ENCODE peak calls at places on chromosomes 7 and 10, in seven cellular contexts. Y, G, O, H, T, N and D are unnamed samples.

GRCh38 chr10:20105931-20106330 is 289.7 kb downstream of the PLXDC2 start:
- DNase-seq in Y (peak), G (no peak), O (no peak), H (no peak), T (no peak), N (no peak), D (no peak)

GRCh38 chr10:72503241-72503640 is 122.6 kb downstream of the MICU1 start:
- DNase-seq in Y (peak), G (no peak), O (no peak), H (peak), T (no peak), N (no peak), D (no peak)

GRCh38 chr10:57657164-57657765 is 610.4 kb downstream of the IPMK start:
- DNase-seq in Y (peak), G (no peak), O (peak), H (no peak), T (peak), N (no peak), D (no peak)

GRCh38 chr10:62581351-62581750 is 207.2 kb downstream of the ZNF365 start:
- DNase-seq in Y (peak), G (no peak), O (peak), H (no peak), T (no peak), N (no peak), D (no peak)

GRCh38 chr10:79063661-79064490 is 4.9 kb upstream of the ZMIZ1 start:
- DNase-seq in Y (no peak), G (peak), O (peak), H (no peak), T (peak), N (peak), D (no peak)

GRCh38 chr7:81604075-81604807 is 165.6 kb downstream of the HGF start:
- DNase-seq in Y (peak), G (no peak), O (no peak), H (no peak), T (no peak), N (no peak), D (no peak)

GRCh38 chr10:120789292-120789691 is 61.9 kb upstream of the WDR11 start:
- DNase-seq in Y (no peak), G (no peak), O (no peak), H (no peak), T (no peak), N (no peak), D (no peak)

GRCh38 chr10:80660736-80661135 is 123.0 kb downstream of the SH2D4B start:
- DNase-seq in Y (no peak), G (peak), O (no peak), H (no peak), T (no peak), N (no peak), D (peak)

GRCh38 chr10:94062611-94063010 is 68.9 kb downstream of the PLCE1 start:
- DNase-seq in Y (peak), G (no peak), O (no peak), H (no peak), T (no peak), N (no peak), D (no peak)

GRCh38 chr10:81838950-81839349 is 36.0 kb upstream of the NRG3 start:
- DNase-seq in Y (no peak), G (no peak), O (no peak), H (no peak), T (no peak), N (no peak), D (no peak)

GRCh38 chr7:139630643-139631519 is 107.4 kb downstream of the CLEC2L start:
- DNase-seq in Y (no peak), G (no peak), O (no peak), H (no peak), T (no peak), N (no peak), D (no peak)

GRCh38 chr10:32371101-32371500 is 24.1 kb upstream of the EPC1 start:
- DNase-seq in Y (no peak), G (no peak), O (no peak), H (no peak), T (no peak), N (no peak), D (no peak)

GRCh38 chr10:79333513-79333912 is 13.8 kb upstream of the PPIF start:
- DNase-seq in Y (peak), G (no peak), O (no peak), H (peak), T (no peak), N (no peak), D (no peak)

DNA sequence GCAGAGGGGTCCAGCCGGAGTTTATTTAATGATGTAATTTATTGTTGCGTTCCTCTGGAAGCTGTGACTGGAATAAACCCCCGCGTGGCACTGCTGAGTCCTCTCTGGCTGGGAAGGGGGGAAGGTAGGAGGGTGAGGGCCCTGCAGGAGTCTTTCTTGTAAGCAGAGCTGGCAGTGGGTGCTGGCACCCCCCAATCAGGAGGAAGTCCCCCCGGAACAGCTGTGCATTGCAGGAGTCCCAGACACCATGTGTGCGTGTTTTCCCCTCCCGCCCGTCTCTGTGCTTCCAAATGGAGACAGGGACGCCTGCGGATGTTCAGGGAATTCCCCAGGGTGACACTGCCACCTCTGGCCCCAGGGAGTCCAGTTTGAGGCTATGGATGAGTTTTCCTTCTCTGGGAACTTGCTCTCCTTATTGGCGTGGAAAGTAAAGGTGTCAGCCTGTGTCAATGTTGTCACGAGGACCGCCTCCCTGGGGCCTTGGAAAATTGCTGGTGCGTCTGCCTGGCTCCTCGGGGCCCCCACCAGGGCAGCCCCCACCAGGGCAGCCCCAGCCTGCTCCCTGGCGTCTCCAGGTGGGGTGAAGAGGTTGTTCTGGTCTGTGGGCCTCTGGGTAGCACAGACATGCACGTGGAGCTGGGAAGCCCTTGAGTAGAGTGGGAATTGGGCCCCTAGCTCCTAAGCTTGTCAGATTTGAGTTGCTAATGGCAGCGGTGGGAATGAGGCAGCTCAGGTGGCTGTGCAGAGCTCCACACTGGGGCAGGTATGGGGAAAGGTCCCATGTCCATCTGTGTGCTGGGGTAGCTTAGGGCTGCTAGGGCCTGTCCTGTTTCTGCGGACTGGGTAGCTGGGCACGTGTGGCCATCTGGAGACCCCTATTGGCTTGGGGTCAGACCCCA is 2.7 kb downstream of the FZD9 start:
- DNase-seq in Y (peak), G (no peak), O (no peak), H (no peak), T (no peak), N (no peak), D (no peak)
- TF ChIP-seq CTCF in Y (no peak), G (no peak), O (no peak), H (no peak), T (no peak), N (no peak), D (no peak)

GRCh38 chr10:74231375-74231774 is 80.4 kb downstream of the ADK start:
- DNase-seq in Y (peak), G (no peak), O (no peak), H (no peak), T (no peak), N (no peak), D (no peak)

GRCh38 chr10:74233281-74233680 is 82.3 kb downstream of the ADK start:
- DNase-seq in Y (no peak), G (no peak), O (no peak), H (no peak), T (no peak), N (no peak), D (no peak)

GRCh38 chr10:74238031-74238431 is 87.0 kb downstream of the ADK start:
- DNase-seq in Y (peak), G (no peak), O (no peak), H (no peak), T (no peak), N (no peak), D (no peak)

GRCh38 chr10:74234569-74234968 is 83.5 kb downstream of the ADK start:
- DNase-seq in Y (peak), G (no peak), O (no peak), H (no peak), T (no peak), N (no peak), D (no peak)
- TF ChIP-seq CTCF in Y (peak), G (no peak), O (peak), H (no peak), T (peak), N (peak), D (no peak)

DNA sequence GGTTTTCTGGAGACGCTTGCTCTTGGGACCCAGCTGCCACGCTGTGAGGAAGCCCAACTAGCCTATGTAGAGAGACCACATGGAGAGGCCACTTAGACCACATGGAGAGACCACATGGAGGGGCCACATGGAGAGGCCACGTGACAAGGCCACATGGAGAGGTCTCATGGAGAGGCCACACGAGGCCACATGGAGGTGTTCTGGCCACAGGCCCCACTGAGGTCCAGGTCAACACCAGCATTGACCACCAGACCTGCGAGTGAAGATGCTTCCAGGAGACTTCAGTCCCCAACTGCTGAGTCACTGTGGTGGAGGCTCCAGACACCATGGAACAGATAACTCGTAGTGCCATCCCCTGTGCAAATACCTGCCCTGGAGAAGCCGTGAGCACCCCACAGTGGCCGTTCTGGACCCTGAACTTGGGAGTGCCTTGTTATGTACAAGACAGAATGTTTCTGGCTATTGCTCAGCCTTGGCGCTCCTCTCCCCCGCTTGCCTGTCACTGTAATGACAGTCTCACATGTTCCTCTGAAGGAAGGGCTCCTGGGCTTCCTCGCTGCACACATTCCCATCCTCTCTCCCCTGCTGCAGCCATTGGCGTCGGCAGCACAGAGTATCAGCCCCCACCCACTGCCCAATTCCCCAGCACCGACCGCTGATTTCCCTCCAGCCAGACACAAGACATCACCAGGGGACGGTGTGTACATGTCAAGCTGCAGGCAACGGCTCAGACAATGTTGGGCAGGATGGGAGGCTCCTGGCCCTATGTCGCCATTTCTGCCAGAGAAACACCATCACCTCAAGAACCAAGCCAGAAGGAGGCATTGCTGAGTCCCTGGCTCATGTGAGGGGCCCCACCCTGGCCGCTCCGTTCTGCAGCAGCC is 49.0 kb upstream of the TNRC18 start:
- DNase-seq in Y (no peak), G (no peak), O (no peak), H (no peak), T (no peak), N (no peak), D (no peak)
- TF ChIP-seq CTCF in Y (no peak), G (no peak), O (no peak), H (no peak), T (no peak), N (no peak), D (no peak)

DNA sequence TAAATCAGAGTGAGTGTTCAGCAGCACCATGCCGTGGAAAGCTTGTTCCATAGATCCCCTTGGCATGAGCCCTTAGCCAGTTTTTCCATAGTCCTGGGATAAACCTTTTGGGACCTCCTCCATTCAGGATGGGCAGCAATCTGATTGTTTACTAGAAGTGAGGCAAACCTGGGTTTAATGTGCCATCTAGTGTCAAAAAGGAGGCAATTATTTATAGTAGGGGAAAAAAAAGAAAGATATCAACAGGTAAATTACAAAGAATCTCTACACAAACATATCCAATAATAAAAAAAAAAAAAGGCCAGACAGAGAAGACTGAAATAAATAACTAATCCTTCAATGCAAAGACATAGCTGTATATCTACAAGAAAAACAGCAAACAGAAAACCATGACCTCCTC is 229.0 kb upstream of the STK17A start:
- DNase-seq in Y (no peak), G (no peak), O (no peak), H (no peak), T (no peak), N (no peak), D (no peak)
- TF ChIP-seq CTCF in Y (no peak), G (no peak), O (no peak), H (no peak), T (no peak), N (no peak), D (no peak)

DNA sequence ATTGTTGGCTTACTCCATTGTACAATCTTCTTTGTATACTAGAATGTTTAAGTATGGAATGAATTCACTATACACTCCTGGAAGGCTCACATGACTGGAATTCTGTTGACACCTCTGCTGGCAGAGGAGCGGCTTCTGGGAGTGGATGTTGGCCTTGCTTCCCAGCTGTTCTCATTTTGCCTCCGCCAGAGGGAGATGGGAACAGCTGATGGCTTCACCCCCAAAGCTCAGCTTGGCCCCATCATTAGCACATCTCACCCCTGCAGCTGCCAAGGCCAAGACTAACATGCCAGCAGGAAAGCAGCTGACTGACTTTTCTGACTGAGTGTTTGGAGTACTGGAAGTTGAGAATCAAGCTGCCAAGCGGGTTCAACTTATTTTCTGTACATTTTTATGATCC is 15.1 kb downstream of the ADAM12 start:
- DNase-seq in Y (no peak), G (no peak), O (no peak), H (no peak), T (no peak), N (no peak), D (no peak)
- TF ChIP-seq CTCF in Y (no peak), G (no peak), O (no peak), H (no peak), T (no peak), N (no peak), D (no peak)

GRCh38 chr7:158695726-158696452 is 8.7 kb downstream of the NCAPG2 start:
- DNase-seq in Y (peak), G (peak), O (peak), H (no peak), T (peak), N (peak), D (peak)
- TF ChIP-seq CTCF in Y (peak), G (peak), O (peak), H (peak), T (peak), N (no peak), D (peak)

GRCh38 chr10:129875993-129876727 is 87.9 kb downstream of the EBF3 start:
- DNase-seq in Y (no peak), G (no peak), O (no peak), H (no peak), T (no peak), N (no peak), D (no peak)

GRCh38 chr10:129873351-129873750 is 90.7 kb downstream of the EBF3 start:
- DNase-seq in Y (no peak), G (no peak), O (no peak), H (no peak), T (no peak), N (no peak), D (no peak)

GRCh38 chr10:129880191-129880590 is 83.9 kb downstream of the EBF3 start:
- DNase-seq in Y (no peak), G (no peak), O (no peak), H (no peak), T (no peak), N (no peak), D (no peak)

GRCh38 chr10:129881641-129882040 is 82.4 kb downstream of the EBF3 start:
- DNase-seq in Y (no peak), G (no peak), O (no peak), H (no peak), T (no peak), N (no peak), D (no peak)

DNA sequence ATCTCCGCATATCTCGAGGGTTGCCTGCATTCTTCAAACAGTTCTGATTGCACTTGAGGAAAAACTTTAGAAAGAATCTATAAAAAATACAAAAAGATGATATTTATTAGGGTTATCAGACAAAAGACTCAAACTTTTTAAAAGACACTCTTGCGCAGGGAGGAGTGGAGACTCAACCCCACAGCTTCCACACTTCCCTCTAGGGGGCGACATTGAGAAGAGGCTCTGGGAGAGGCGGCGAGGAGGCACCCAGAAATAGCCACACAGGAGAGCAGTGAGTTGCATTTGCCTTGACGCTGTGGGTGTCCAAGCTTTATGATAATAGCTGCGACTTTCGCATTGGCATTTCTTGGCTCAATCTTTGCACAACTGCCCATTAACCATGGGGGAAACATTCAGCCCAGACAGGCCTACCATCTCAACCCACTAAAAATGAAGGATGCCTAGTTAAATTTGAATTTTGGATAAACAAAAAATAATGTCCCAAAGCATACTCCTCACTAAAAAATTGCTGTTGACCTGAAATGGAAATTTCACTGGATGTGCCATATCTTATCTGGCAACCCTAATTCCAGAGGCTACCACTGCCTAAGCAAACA is 86.2 kb downstream of the EBF3 start:
- DNase-seq in Y (no peak), G (no peak), O (no peak), H (no peak), T (peak), N (peak), D (no peak)
- TF ChIP-seq CTCF in Y (peak), G (peak), O (peak), H (peak), T (peak), N (peak), D (peak)